ENCODE peak calls at places on chromosome 17, in four cellular contexts. X is AG04450, C is stomach, G is heart left ventricle. T is an unnamed sample.

GRCh38 chr17:7235693-7236665 is 1.7 kb upstream of the DVL2 start:
- DNase-seq in G (peak), C (no peak), X (no peak), T (no peak)

GRCh38 chr17:76867578-76868175 is 527 bp upstream of the MGAT5B start:
- DNase-seq in C (no peak), X (no peak), G (no peak), T (no peak)

GRCh38 chr17:57948555-57949420 is 6.4 kb downstream of the CUEDC1 start:
- DNase-seq in G (peak), X (peak), C (no peak), T (no peak)

GRCh38 chr17:8447816-8448215 is 12.1 kb downstream of the NDEL1 start:
- DNase-seq in G (no peak), C (no peak), X (no peak), T (no peak)

GRCh38 chr17:78806451-78806850 is 24.4 kb upstream of the CYTH1 start:
- DNase-seq in G (no peak), X (no peak), C (no peak), T (peak)

GRCh38 chr17:80477647-80478478 is 1.5 kb upstream of the NPTX1 start:
- DNase-seq in C (no peak), G (no peak), X (no peak), T (no peak)

GRCh38 chr17:75773121-75773807 is 8.3 kb upstream of the GALK1 start:
- DNase-seq in G (no peak), X (no peak), C (no peak), T (no peak)

GRCh38 chr17:21385281-21385845 is 9.2 kb downstream of the KCNJ12 start:
- DNase-seq in G (no peak), X (no peak), C (no peak), T (no peak)

GRCh38 chr17:76251478-76252039 is 11.3 kb upstream of the RNF157 start:
- DNase-seq in G (no peak), C (no peak), X (no peak), T (peak)

GRCh38 chr17:45003877-45004276 is 35.8 kb upstream of the C1QL1 start:
- DNase-seq in X (no peak), C (no peak), G (no peak), T (no peak)

GRCh38 chr17:32335647-32336046 is 6.3 kb downstream of the C17orf75 start:
- DNase-seq in G (no peak), C (no peak), X (peak), T (no peak)

GRCh38 chr17:53630638-53631037 is 192.1 kb upstream of the KIF2B start:
- DNase-seq in X (no peak), C (no peak), G (no peak), T (no peak)

GRCh38 chr17:55710829-55711496 is 11.7 kb downstream of the TMEM100 start:
- DNase-seq in G (no peak), X (no peak), C (no peak), T (no peak)

GRCh38 chr17:40536731-40537171 is 28.5 kb downstream of the CCR7 start:
- DNase-seq in G (peak), X (no peak), C (no peak), T (peak)

GRCh38 chr17:46960152-46960551 is 18.9 kb downstream of the RPRML start:
- DNase-seq in C (no peak), X (no peak), G (no peak), T (no peak)

GRCh38 chr17:57908278-57908677 is 46.9 kb downstream of the CUEDC1 start:
- DNase-seq in X (no peak), C (no peak), G (no peak), T (no peak)

GRCh38 chr17:48841395-48841831 is 10.6 kb downstream of the CALCOCO2 start:
- DNase-seq in C (no peak), G (no peak), X (peak), T (no peak)

GRCh38 chr17:37094391-37094790 is 145.6 kb downstream of the AATF start:
- DNase-seq in C (no peak), X (no peak), G (no peak), T (no peak)

GRCh38 chr17:62807812-62808575 is at the start of gene MARCHF10:
- DNase-seq in G (no peak), C (peak), X (no peak), T (no peak)
- H3K4me3 ChIP-seq in G (peak), C (peak), X (peak), T (no peak)

GRCh38 chr17:54662978-54663876 is 237.4 kb upstream of the TOM1L1 start:
- DNase-seq in C (no peak), X (no peak), G (no peak), T (no peak)
- TF ChIP-seq CTCF in C (no peak), X (no peak), G (no peak), T (no peak)

DNA sequence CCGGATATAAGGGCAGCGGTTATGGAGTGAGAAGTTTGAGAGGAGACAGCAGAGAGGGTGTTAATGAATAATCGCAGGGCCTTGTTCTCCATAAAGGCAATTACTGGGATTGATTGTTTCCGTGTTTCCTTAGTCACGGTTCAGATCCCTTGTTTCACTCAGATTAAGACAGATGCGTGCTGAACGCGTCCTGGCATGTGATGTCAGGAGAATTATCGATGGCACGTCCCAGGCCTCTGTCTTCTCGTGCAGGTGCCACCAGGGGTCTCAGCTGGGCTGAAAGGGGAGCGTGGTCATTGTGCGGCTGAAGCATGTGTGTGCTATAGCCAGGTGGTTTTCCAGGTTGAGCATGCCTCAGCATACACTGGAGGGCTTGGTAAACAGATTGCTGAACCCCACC is 142.4 kb upstream of the NOL11 start:
- DNase-seq in X (no peak), C (no peak), G (no peak), T (no peak)
- H3K4me3 ChIP-seq in X (no peak), C (no peak), G (no peak), T (no peak)

GRCh38 chr17:74085434-74085833 is 118.0 kb upstream of the RPL38 start:
- DNase-seq in X (no peak), C (no peak), G (no peak), T (no peak)

GRCh38 chr17:74094651-74095050 is 108.8 kb upstream of the RPL38 start:
- DNase-seq in X (no peak), C (no peak), G (no peak), T (no peak)

GRCh38 chr17:74086992-74087391 is 116.5 kb upstream of the RPL38 start:
- DNase-seq in G (no peak), X (no peak), C (no peak), T (no peak)

DNA sequence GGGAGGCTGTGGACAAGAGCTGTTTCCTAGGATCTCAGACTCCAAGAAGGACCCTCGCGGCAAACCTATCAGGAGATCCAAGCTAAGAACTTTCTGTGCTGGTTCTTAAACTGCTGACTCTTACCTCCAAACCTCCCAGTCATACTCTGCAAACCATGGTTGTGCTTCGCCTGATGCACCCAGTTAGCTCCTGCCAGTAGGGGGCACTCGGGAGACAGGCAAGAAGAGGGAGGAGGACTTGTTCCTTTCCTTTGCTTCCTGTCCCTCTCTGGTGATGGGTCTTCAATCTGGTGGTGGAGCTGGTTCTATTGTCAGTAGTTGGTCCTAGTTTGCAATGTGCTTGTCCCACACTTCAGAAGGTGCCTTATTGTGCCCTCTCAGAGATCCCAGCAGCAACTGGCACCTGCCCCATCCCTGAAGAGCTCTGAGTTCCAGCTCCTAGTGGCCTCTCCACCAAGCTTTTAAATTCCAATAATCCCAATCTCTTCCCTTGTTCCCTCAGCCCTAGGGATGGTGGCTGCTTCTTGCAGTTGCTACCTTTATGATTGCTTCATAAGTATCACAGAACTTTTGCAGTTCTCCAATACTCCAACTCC is 113.5 kb upstream of the RPL38 start:
- DNase-seq in X (no peak), C (peak), G (no peak), T (peak)
- TF ChIP-seq CTCF in X (peak), C (no peak), G (peak), T (peak)

DNA sequence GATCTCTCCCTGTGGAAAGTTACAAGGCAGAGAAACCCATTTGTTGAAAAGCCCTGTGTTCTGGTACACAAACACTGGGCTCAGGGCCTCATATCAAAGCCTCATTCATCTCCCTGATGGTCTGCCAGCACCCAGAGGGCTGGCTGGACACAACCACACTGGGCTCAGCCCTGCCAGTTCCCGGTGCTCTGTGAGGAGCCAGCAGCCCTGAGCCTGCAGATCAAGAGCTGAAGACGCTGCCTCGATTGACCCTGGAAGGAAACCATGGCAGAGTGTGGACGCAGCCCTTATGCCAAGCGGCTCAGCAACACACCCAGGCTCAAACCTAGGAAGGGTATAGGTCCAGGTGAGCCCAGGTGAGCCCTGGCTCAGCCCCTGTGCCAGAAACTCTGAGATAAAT is 2.6 kb downstream of the SLC39A11 start:
- DNase-seq in C (peak), G (no peak), X (no peak), T (no peak)
- H3K4me3 ChIP-seq in C (no peak), G (no peak), X (no peak), T (no peak)

DNA sequence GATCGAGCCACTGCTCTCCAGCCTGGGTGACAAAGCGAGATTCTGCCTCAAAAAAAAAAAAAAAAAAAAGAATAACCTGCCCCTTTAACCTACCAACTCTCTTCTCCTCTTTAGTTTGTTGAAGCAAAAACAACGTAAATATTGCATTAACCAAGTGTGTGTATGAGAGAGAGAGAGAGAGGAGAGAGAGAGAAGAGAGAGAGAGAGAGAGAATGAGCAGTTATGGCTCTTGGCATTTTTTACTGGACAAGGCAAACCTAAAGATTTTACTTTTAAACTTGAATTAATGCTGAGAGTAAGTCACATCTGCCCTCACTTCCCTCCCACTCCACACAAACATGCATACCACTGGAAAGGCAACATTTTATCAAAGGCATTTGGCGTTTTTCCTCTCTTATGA is 3.0 kb upstream of the SLFN5 start:
- DNase-seq in C (no peak), X (no peak), G (no peak), T (no peak)
- TF ChIP-seq CTCF in C (no peak), X (no peak), G (no peak), T (no peak)

T was measured in tibial artery.